ENCODE peak calls at places on chromosomes 1 and 21, in eight cellular contexts. X is left lung, V is hepatocyte, U is right atrium auricular region, T is adrenal gland, Z is body of pancreas, F is suprapubic skin, G is GM06990. P is an unnamed sample.

GRCh38 chr21:25501996-25502665 is 105.2 kb downstream of the MRPL39 start:
- DNase-seq in X (no peak), V (no peak), U (no peak), T (no peak), Z (no peak), F (no peak), G (peak; percentile 74), P (no peak)

GRCh38 chr1:157969693-157970485 is 23.6 kb upstream of the KIRREL1 start:
- DNase-seq in X (no peak), V (peak; percentile 68), U (no peak), T (peak; percentile 73), Z (peak; percentile 45), F (no peak), G (no peak), P (no peak)

GRCh38 chr1:93716974-93717373 is 35.3 kb upstream of the BCAR3 start:
- DNase-seq in X (no peak), V (no peak), U (no peak), T (no peak), Z (no peak), F (no peak), G (no peak), P (no peak)

GRCh38 chr1:39250460-39251240 is 46.2 kb downstream of the MACF1 start:
- DNase-seq in X (no peak), V (no peak), U (no peak), T (no peak), Z (no peak), F (no peak), G (no peak), P (no peak)

GRCh38 chr1:30366914-30367313 is 356.5 kb downstream of the MATN1 start:
- DNase-seq in X (no peak), V (no peak), U (no peak), T (peak; percentile 14), Z (no peak), F (no peak), G (no peak), P (peak; percentile 40)

GRCh38 chr1:64623750-64624445 is 121.0 kb upstream of the RAVER2 start:
- DNase-seq in X (no peak), V (no peak), U (no peak), T (peak; percentile 62), Z (peak; percentile 10), F (no peak), G (no peak), P (no peak)

GRCh38 chr1:225484657-225485606 is 57.1 kb upstream of the LBR start:
- DNase-seq in X (no peak), V (no peak), U (peak; percentile 26), T (peak; percentile 43), Z (no peak), F (no peak), G (no peak), P (peak; percentile 35)

GRCh38 chr1:173257805-173258204 is 50.7 kb upstream of the TNFSF4 start:
- DNase-seq in X (no peak), V (no peak), U (no peak), T (no peak), Z (no peak), F (no peak), G (no peak), P (no peak)

GRCh38 chr1:8154621-8155052 is 128.5 kb upstream of the ERRFI1 start:
- DNase-seq in X (no peak), V (peak; percentile 77), U (no peak), T (no peak), Z (peak; percentile 59), F (no peak), G (no peak), P (no peak)

GRCh38 chr21:32794643-32795042 is 23.1 kb upstream of the PAXBP1 start:
- DNase-seq in X (no peak), V (no peak), U (no peak), T (no peak), Z (no peak), F (no peak), G (no peak), P (no peak)

GRCh38 chr1:90753556-90753955 is 36.5 kb upstream of the BARHL2 start:
- DNase-seq in X (no peak), V (no peak), U (no peak), T (no peak), Z (no peak), F (no peak), G (no peak), P (no peak)

GRCh38 chr1:218394416-218394815 is 49.3 kb downstream of the TGFB2 start:
- DNase-seq in X (no peak), V (no peak), U (no peak), T (no peak), Z (no peak), F (no peak), G (no peak), P (no peak)

GRCh38 chr1:19932866-19933265 is 9.4 kb upstream of the PLA2G2E start:
- DNase-seq in X (no peak), V (no peak), U (no peak), T (no peak), Z (no peak), F (no peak), G (no peak), P (no peak)

GRCh38 chr1:174828264-174828663 is 171.5 kb upstream of the CACYBP start:
- DNase-seq in X (no peak), V (no peak), U (no peak), T (no peak), Z (no peak), F (no peak), G (no peak), P (no peak)

GRCh38 chr1:180881806-180882509 is 30.7 kb upstream of the KIAA1614 start:
- DNase-seq in X (no peak), V (peak; percentile 71), U (no peak), T (no peak), Z (no peak), F (no peak), G (no peak), P (no peak)

GRCh38 chr21:26849428-26850115 is 4.4 kb upstream of the ADAMTS1 start:
- DNase-seq in X (no peak), V (peak; percentile 74), U (no peak), T (no peak), Z (no peak), F (no peak), G (no peak), P (no peak)

GRCh38 chr1:223670458-223671159 is 5.1 kb upstream of the CAPN8 start:
- DNase-seq in X (no peak), V (peak; percentile 44), U (no peak), T (peak; percentile 57), Z (peak; percentile 61), F (no peak), G (no peak), P (no peak)

GRCh38 chr21:35428489-35428888 is 379.4 kb upstream of the RUNX1 start:
- DNase-seq in X (peak; percentile 57), V (no peak), U (peak; percentile 59), T (no peak), Z (no peak), F (peak; percentile 61), G (no peak), P (peak; percentile 78)

DNA sequence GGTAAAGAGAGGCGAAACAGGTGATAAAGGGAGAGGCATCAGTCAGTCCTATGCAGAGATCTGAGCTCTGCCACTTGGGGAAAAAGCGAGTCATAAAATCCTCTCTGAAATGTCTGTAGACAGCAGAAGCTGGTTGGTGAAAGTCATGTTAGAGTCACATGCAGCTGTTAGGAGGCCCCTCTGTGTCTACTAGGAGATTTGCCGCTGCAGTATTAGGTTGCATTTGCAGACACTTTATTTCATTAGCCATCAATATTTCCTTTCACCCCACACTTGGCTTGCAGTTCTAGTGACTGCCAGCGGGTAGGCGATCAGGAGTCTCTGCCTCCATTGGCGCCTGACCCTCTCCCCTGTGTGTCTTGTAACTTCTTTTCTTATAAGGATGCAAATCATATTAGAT is 16.2 kb downstream of the ATP1A4 start:
- DNase-seq in X (no peak), V (no peak), U (no peak), T (peak; percentile 21), Z (no peak), F (no peak), G (no peak), P (no peak)
- TF ChIP-seq CTCF in X (no peak), V (no peak), U (no peak), T (no peak), Z (no peak), F (no peak), G (no peak), P (no peak)

GRCh38 chr1:114780344-114781226 is at the start of gene SIKE1:
- DNase-seq in X (peak; percentile 95), V (peak; percentile 97), U (peak; percentile 94), T (peak; percentile 98), Z (peak; percentile 98), F (peak; percentile 94), G (peak; percentile 89), P (peak; percentile 91)
- TF ChIP-seq CTCF in X (no peak), V (no peak), U (no peak), T (no peak), Z (no peak), F (no peak), G (no peak), P (no peak)

DNA sequence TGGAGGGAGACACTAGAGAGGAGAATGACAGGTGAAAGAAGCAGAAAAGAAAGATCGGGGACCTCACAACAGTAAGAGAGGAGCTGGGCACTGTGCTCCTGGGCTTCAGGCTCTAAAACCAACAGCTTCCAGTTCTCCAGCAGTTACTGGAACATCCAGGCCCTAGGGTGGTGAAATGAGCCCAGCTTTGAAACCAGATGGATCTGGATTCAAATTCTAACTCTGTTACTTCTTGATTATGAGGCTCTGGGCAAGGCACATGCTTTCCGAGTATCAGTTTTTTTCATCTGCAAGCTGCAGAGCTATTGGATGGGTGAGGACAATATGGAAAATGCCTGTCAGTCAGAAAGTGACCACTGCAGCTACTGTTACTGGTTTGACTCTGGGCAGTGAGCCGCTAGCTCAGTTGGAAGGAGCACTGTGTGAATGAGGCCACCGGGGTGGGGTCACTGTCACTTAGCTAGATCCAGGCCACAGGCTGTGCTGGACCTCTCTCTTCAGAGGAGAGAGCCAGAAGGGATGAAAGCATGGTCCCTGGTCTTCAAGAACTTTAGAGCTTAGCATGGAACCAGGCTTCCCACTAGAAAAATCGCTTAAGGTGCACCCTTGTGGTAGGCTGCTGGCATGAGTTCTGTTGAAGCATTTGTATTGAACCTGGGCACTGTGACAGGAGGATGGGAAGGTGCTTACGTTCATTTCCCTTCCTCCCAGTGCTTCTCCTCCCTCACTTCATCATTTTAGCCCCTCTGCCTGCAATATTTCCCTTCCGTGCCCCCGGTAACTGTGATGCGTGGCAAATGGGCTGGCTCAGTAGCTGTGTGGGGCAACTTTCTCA is 12.2 kb downstream of the PLEKHO1 start:
- DNase-seq in X (no peak), V (peak; percentile 43), U (no peak), T (no peak), Z (no peak), F (no peak), G (peak; percentile 54), P (no peak)
- TF ChIP-seq CTCF in X (no peak), V (no peak), U (no peak), T (no peak), Z (no peak), F (no peak), G (peak; percentile 41), P (no peak)

DNA sequence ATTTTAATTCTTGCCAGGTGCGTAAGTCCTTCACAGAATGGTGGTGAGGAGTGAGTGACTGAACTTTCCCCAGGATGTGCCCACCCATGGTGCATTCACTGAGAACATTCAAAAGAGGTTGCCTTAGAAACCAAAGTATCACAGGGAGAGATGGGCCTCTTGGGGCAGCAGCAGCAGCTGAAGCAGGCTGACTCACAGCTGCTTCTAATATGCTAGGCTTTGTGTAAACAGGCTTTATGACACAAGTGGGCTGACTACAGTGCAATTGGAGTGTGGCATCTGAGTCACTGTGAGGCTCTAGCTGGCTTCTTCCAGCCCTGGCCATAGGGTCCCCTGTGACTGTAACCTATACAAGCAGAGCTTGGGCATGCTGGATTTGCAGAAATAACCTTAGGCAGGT is 12.6 kb downstream of the PIGP start:
- DNase-seq in X (no peak), V (peak; percentile 92), U (peak; percentile 68), T (peak; percentile 70), Z (peak; percentile 31), F (no peak), G (no peak), P (no peak)
- TF ChIP-seq CTCF in X (no peak), V (peak; percentile 11), U (no peak), T (no peak), Z (no peak), F (no peak), G (no peak), P (no peak)

P was measured in coronary artery.